ENCODE peak calls at places on chromosomes 12 and 14, in five cellular contexts. I is HepG2, J is K562, N is GM12878, E is SK-N-SH. M is an unnamed sample.
A peak's percentile ranks its signal among the peaks of the same experiment; 100 is the strongest.

GRCh38 chr14:100386121-100386520 is 63.0 kb downstream of the SLC25A47 start:
- DNase-seq in I (no peak), E (no peak), N (no peak), J (no peak), M (no peak)

GRCh38 chr12:67720383-67720856 is 71.9 kb downstream of the DYRK2 start:
- DNase-seq in N (no peak), J (peak; percentile 1), E (peak; percentile 20), I (no peak), M (peak; percentile 59)

GRCh38 chr12:131539381-131539780 is 171.5 kb upstream of the SFSWAP start:
- DNase-seq in N (no peak), I (no peak), J (no peak), E (no peak), M (no peak)

GRCh38 chr12:4441355-4442330 is 4.0 kb downstream of the FGF6 start:
- DNase-seq in I (no peak), E (peak; percentile 61), J (no peak), N (no peak), M (no peak)

GRCh38 chr12:52573306-52573705 is 337 bp downstream of the KRT74 start:
- DNase-seq in N (no peak), J (no peak), E (no peak), I (no peak), M (no peak)

GRCh38 chr12:74538491-74539258 is 1.0 kb downstream of the ATXN7L3B start:
- DNase-seq in N (no peak), E (peak; percentile 11), J (peak; percentile 33), I (no peak), M (peak; percentile 6)

GRCh38 chr12:6335451-6336078 is 6.3 kb downstream of the TNFRSF1A start:
- DNase-seq in J (peak; percentile 85), N (peak; percentile 60), I (peak; percentile 90), E (peak; percentile 74), M (peak; percentile 55)

GRCh38 chr12:68290126-68290525 is 36.7 kb upstream of the IL22 start:
- DNase-seq in E (no peak), J (no peak), I (no peak), N (peak; percentile 93), M (no peak)

GRCh38 chr14:94767321-94767878 is 2.5 kb downstream of the GSC start:
- DNase-seq in E (no peak), J (no peak), I (no peak), N (no peak), M (no peak)

GRCh38 chr12:30219047-30219446 is 435.3 kb upstream of the TMTC1 start:
- DNase-seq in I (no peak), N (no peak), E (no peak), J (no peak), M (no peak)

GRCh38 chr14:64700894-64701293 is 3.3 kb upstream of the PLEKHG3 start:
- DNase-seq in E (no peak), I (no peak), N (no peak), J (no peak), M (no peak)

GRCh38 chr12:56980268-56980667 is 22.9 kb upstream of the RDH16 start:
- DNase-seq in N (no peak), J (no peak), I (no peak), E (no peak), M (no peak)

GRCh38 chr12:80195143-80195726 is 95.9 kb downstream of the OTOGL start:
- DNase-seq in J (peak; percentile 15), E (peak; percentile 6), I (peak; percentile 16), N (no peak), M (peak; percentile 58)

GRCh38 chr14:47846008-47846407 is 170.6 kb upstream of the MDGA2 start:
- DNase-seq in E (no peak), I (no peak), J (no peak), N (no peak), M (no peak)

GRCh38 chr12:30010071-30011052 is 226.6 kb upstream of the TMTC1 start:
- DNase-seq in I (no peak), N (no peak), J (no peak), E (no peak), M (no peak)

GRCh38 chr14:71141701-71142374 is 234.6 kb downstream of the PCNX1 start:
- DNase-seq in N (no peak), E (no peak), I (no peak), J (no peak), M (no peak)

GRCh38 chr12:123118397-123118945 is 32.4 kb downstream of the PITPNM2 start:
- DNase-seq in E (no peak), N (no peak), I (no peak), J (no peak), M (no peak)

GRCh38 chr12:103279444-103279843 is 216.3 kb downstream of the C12orf42 start:
- DNase-seq in J (no peak), E (no peak), N (peak; percentile 93), I (no peak), M (no peak)

GRCh38 chr14:73825551-73826188 is 26.0 kb upstream of the PTGR2 start:
- DNase-seq in I (peak; percentile 69), N (peak; percentile 20), E (peak; percentile 90), J (peak; percentile 91), M (peak; percentile 84)

GRCh38 chr14:60485600-60486251 is at the start of gene C14orf39:
- DNase-seq in J (peak; percentile 86), N (no peak), I (no peak), E (peak; percentile 84), M (no peak)

GRCh38 chr12:100721193-100721592 is 73.4 kb upstream of the ANO4 start:
- DNase-seq in E (no peak), J (no peak), N (no peak), I (no peak), M (no peak)

GRCh38 chr12:78938341-78939084 is 73.9 kb downstream of the SYT1 start:
- DNase-seq in N (no peak), E (no peak), J (no peak), I (no peak), M (no peak)

GRCh38 chr14:35365130-35366047 is 39.2 kb downstream of the NFKBIA start:
- DNase-seq in E (no peak), I (peak; percentile 98), N (no peak), J (peak; percentile 82), M (no peak)

GRCh38 chr12:68367903-68368302 is 35.7 kb upstream of the MDM1 start:
- DNase-seq in J (no peak), E (no peak), N (no peak), I (no peak), M (no peak)

GRCh38 chr14:21526672-21527319 is 650 bp upstream of the SALL2 start:
- DNase-seq in N (no peak), J (peak; percentile 50), I (no peak), E (no peak), M (no peak)

GRCh38 chr12:57826400-57826799 is 7.9 kb upstream of the AVIL start:
- DNase-seq in N (no peak), J (no peak), E (no peak), I (no peak), M (no peak)

GRCh38 chr12:122865268-122866231 is 30.3 kb downstream of the HIP1R start:
- DNase-seq in I (peak; percentile 69), J (peak; percentile 48), E (peak; percentile 79), N (no peak), M (no peak)

GRCh38 chr14:104250175-104250574 is 111.8 kb downstream of the KIF26A start:
- DNase-seq in J (no peak), I (no peak), N (no peak), E (no peak), M (no peak)

GRCh38 chr14:102906616-102907302 is 15.7 kb upstream of the AMN start:
- DNase-seq in J (no peak), E (peak; percentile 19), N (no peak), I (no peak), M (no peak)

GRCh38 chr12:62347922-62348650 is 87.9 kb downstream of the USP15 start:
- DNase-seq in E (no peak), N (no peak), J (no peak), I (no peak), M (no peak)

GRCh38 chr14:21505009-21505553 is 6.1 kb downstream of the METTL3 start:
- DNase-seq in E (no peak), N (peak; percentile 46), I (no peak), J (no peak), M (no peak)

GRCh38 chr12:75553865-75554555 is 42.6 kb upstream of the KRR1 start:
- DNase-seq in I (no peak), N (no peak), J (no peak), E (no peak), M (no peak)

GRCh38 chr12:124770725-124771124 is 92.9 kb downstream of the SCARB1 start:
- DNase-seq in I (no peak), J (no peak), E (no peak), N (no peak), M (no peak)

GRCh38 chr14:70780396-70781075 is 28.8 kb downstream of the MAP3K9 start:
- DNase-seq in N (peak; percentile 66), E (no peak), I (no peak), J (no peak), M (no peak)

GRCh38 chr12:105986779-105987686 is 151.7 kb downstream of the NUAK1 start:
- DNase-seq in N (no peak), E (no peak), J (no peak), I (no peak), M (no peak)
- TF ChIP-seq FOXM1 in N (no peak), E (peak; percentile 94), J (no peak), I (no peak), M (no peak)

GRCh38 chr12:113874999-113875561 is 91.0 kb downstream of the RBM19 start:
- DNase-seq in E (no peak), N (no peak), I (no peak), J (no peak), M (no peak)
- TF ChIP-seq FOXM1 in E (no peak), N (no peak), I (no peak), J (no peak), M (no peak)

GRCh38 chr14:31696378-31696777 is 135.2 kb downstream of the NUBPL start:
- DNase-seq in J (no peak), I (no peak), E (no peak), N (no peak), M (no peak)

GRCh38 chr14:31690056-31690455 is 128.9 kb downstream of the NUBPL start:
- DNase-seq in I (no peak), J (no peak), E (no peak), N (no peak), M (no peak)

GRCh38 chr14:31692376-31692781 is 131.2 kb downstream of the NUBPL start:
- DNase-seq in J (no peak), E (peak; percentile 79), N (no peak), I (no peak), M (no peak)
- TF ChIP-seq FOXM1 in J (no peak), E (no peak), N (no peak), I (no peak), M (no peak)

DNA sequence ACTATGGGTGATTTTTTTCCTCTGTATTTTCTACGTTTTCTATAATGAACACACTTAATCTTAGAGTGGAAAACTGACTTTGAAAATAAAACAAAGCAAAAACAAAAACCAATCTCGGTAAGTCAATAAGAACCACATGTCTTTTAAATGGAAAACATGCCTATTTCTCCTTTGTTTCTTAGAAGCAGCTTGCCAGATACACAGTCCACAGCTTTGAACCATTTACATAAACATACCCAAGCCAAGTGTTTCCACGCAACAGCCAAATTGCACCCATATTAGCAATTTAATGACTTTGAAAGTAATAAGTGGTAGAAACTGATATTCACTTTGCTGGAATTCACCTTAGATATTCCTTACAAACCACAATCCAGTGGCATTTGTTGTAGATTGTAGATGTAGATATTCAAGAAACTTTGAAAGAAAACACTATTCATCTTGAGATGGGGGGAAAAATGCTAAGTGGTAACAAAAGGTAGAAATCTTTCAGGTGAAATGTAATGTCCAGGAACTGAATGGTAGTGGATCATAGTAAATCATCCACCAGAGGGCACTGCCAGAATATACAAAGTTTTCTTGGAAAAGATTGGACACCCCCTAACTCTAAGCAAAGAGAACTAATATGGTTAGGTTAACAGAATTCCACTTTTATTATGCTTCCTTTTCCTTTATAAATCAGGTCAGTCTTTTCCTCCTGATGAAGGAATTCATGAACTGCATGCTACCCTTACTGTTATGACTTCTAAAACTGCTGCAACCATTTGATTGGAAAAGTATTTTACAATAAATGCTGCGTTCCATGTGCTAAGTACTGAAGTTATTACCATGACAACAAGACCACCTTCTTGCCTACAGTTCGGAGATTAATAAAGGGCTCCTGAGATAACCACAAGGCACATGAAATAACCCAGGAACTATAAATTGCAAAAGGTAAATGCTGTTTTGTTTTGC is 69.8 kb downstream of the RERG start:
- DNase-seq in E (peak; percentile 27), N (no peak), I (peak; percentile 5), J (peak; percentile 2), M (no peak)
- TF ChIP-seq FOXM1 in E (no peak), N (no peak), I (no peak), J (no peak), M (no peak)